ENCODE peak calls at places on chromosomes 1 and 21, in four cellular contexts. One of them, this sample, is unnamed.

GRCh38 chr1:30682396-30683275 is 40.7 kb downstream of the MATN1 start:
- DNase-seq in HEK293T: no peak
- DNase-seq in K562: no peak
- DNase-seq in HepG2: no peak
- DNase-seq in this sample: no peak

GRCh38 chr1:84379128-84379527 is 19.2 kb upstream of the DNASE2B start:
- DNase-seq in HEK293T: no peak
- DNase-seq in K562: no peak
- DNase-seq in HepG2: no peak
- DNase-seq in this sample: no peak

GRCh38 chr21:37914211-37914900 is 1.9 kb downstream of the KCNJ6 start:
- DNase-seq in HEK293T: peak; percentile 47
- DNase-seq in K562: peak; percentile 64
- DNase-seq in HepG2: no peak
- DNase-seq in this sample: peak; percentile 86

GRCh38 chr1:19165501-19165900 is 44.6 kb downstream of the UBR4 start:
- DNase-seq in HEK293T: no peak
- DNase-seq in K562: no peak
- DNase-seq in HepG2: no peak
- DNase-seq in this sample: no peak

GRCh38 chr1:981955-982558 is at the start of gene PERM1:
- DNase-seq in HEK293T: no peak
- DNase-seq in K562: no peak
- DNase-seq in HepG2: no peak
- DNase-seq in this sample: peak; percentile 18

GRCh38 chr1:228646717-228647522 is 88.4 kb upstream of the RHOU start:
- DNase-seq in HEK293T: peak; percentile 30
- DNase-seq in K562: no peak
- DNase-seq in HepG2: peak; percentile 48
- DNase-seq in this sample: peak; percentile 27

GRCh38 chr1:98099501-98099900 is 178.7 kb upstream of the DPYD start:
- DNase-seq in HEK293T: no peak
- DNase-seq in K562: no peak
- DNase-seq in HepG2: no peak
- DNase-seq in this sample: no peak

GRCh38 chr1:54318415-54318814 is 87.8 kb downstream of the SSBP3 start:
- DNase-seq in HEK293T: no peak
- DNase-seq in K562: no peak
- DNase-seq in HepG2: no peak
- DNase-seq in this sample: no peak

GRCh38 chr1:7912145-7912544 is 28.5 kb downstream of the TNFRSF9 start:
- DNase-seq in HEK293T: no peak
- DNase-seq in K562: no peak
- DNase-seq in HepG2: no peak
- DNase-seq in this sample: no peak

GRCh38 chr1:210900079-210900478 is 233.9 kb downstream of the KCNH1 start:
- DNase-seq in HEK293T: no peak
- DNase-seq in K562: no peak
- DNase-seq in HepG2: no peak
- DNase-seq in this sample: no peak

GRCh38 chr21:35084869-35085268 is 35.8 kb upstream of the RUNX1 start:
- DNase-seq in HEK293T: no peak
- DNase-seq in K562: no peak
- DNase-seq in HepG2: no peak
- DNase-seq in this sample: no peak

GRCh38 chr1:28803662-28804061 is 8.3 kb upstream of the OPRD1 start:
- DNase-seq in HEK293T: no peak
- DNase-seq in K562: no peak
- DNase-seq in HepG2: no peak
- DNase-seq in this sample: no peak

GRCh38 chr1:156806512-156807440 is 9.9 kb downstream of the SH2D2A start:
- DNase-seq in HEK293T: no peak
- DNase-seq in K562: no peak
- DNase-seq in HepG2: no peak
- DNase-seq in this sample: no peak

GRCh38 chr1:228802386-228803221 is 67.3 kb downstream of the RHOU start:
- DNase-seq in HEK293T: no peak
- DNase-seq in K562: no peak
- DNase-seq in HepG2: no peak
- DNase-seq in this sample: no peak

GRCh38 chr1:204494281-204495077 is at the start of gene PIK3C2B:
- DNase-seq in HEK293T: peak; percentile 92
- DNase-seq in K562: peak; percentile 92
- DNase-seq in HepG2: peak; percentile 71
- DNase-seq in this sample: peak; percentile 86

GRCh38 chr1:224493269-224493668 is 58.7 kb upstream of the WDR26 start:
- DNase-seq in HEK293T: no peak
- DNase-seq in K562: no peak
- DNase-seq in HepG2: no peak
- DNase-seq in this sample: no peak

GRCh38 chr1:29783501-29784275 is 547.4 kb downstream of the PTPRU start:
- DNase-seq in HEK293T: peak; percentile 3
- DNase-seq in K562: no peak
- DNase-seq in HepG2: no peak
- DNase-seq in this sample: no peak

GRCh38 chr1:228332797-228333738 is 73.6 kb downstream of the TRIM11 start:
- DNase-seq in HEK293T: no peak
- DNase-seq in K562: no peak
- DNase-seq in HepG2: no peak
- DNase-seq in this sample: no peak

GRCh38 chr1:6111571-6111970 is 65.9 kb downstream of the KCNAB2 start:
- DNase-seq in HEK293T: no peak
- DNase-seq in K562: no peak
- DNase-seq in HepG2: no peak
- DNase-seq in this sample: peak; percentile 7

GRCh38 chr1:67367370-67368345 is 60.0 kb downstream of the IL12RB2 start:
- DNase-seq in HEK293T: peak; percentile 72
- DNase-seq in K562: peak; percentile 42
- DNase-seq in HepG2: peak; percentile 69
- DNase-seq in this sample: no peak

GRCh38 chr1:88610687-88611086 is 73.4 kb upstream of the PKN2 start:
- DNase-seq in HEK293T: no peak
- DNase-seq in K562: no peak
- DNase-seq in HepG2: no peak
- DNase-seq in this sample: no peak

GRCh38 chr1:23524716-23525401 is 6.2 kb downstream of the E2F2 start:
- DNase-seq in HEK293T: no peak
- DNase-seq in K562: no peak
- DNase-seq in HepG2: no peak
- DNase-seq in this sample: no peak

GRCh38 chr1:113947388-113948107 is 18.4 kb downstream of the HIPK1 start:
- DNase-seq in HEK293T: no peak
- DNase-seq in K562: no peak
- DNase-seq in HepG2: no peak
- DNase-seq in this sample: no peak

GRCh38 chr1:234604726-234605492 is 5.1 kb downstream of the IRF2BP2 start:
- DNase-seq in HEK293T: no peak
- DNase-seq in K562: peak; percentile 55
- DNase-seq in HepG2: no peak
- DNase-seq in this sample: no peak

GRCh38 chr1:107941123-107941522 is 23.9 kb downstream of the VAV3 start:
- DNase-seq in HEK293T: no peak
- DNase-seq in K562: no peak
- DNase-seq in HepG2: no peak
- DNase-seq in this sample: no peak

DNA sequence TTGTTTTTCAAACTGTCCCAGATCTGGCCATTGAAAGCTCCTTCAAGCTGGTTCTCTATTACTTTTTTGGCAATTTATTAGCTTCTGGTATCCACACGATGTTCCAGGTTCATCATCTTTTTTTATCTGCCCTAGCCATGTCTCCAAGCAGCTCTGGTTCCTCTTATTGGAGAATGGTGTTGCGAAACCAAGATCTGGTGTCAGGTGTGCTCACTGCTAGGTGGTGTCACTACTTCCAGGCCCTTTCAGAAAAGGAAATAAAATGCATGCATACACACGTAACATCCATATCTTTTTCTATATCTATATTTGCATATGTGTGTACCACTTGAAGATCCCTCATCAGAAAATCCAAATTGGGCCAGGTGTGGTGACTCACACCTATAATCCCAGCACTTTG is 53.3 kb downstream of the GATAD2B start:
- DNase-seq in HEK293T: no peak
- DNase-seq in K562: no peak
- DNase-seq in HepG2: no peak
- DNase-seq in this sample: no peak
- TF ChIP-seq SP1 in HEK293T: no peak
- TF ChIP-seq SP1 in K562: no peak
- TF ChIP-seq SP1 in HepG2: no peak
- TF ChIP-seq SP1 in this sample: no peak

GRCh38 chr1:27057801-27058647 is 45.4 kb upstream of the TENT5B start:
- DNase-seq in HEK293T: no peak
- DNase-seq in K562: no peak
- DNase-seq in HepG2: no peak
- DNase-seq in this sample: peak; percentile 68

GRCh38 chr1:27054381-27054780 is 41.7 kb upstream of the TENT5B start:
- DNase-seq in HEK293T: no peak
- DNase-seq in K562: no peak
- DNase-seq in HepG2: no peak
- DNase-seq in this sample: no peak

GRCh38 chr1:27057389-27057788 is 44.7 kb upstream of the TENT5B start:
- DNase-seq in HEK293T: no peak
- DNase-seq in K562: no peak
- DNase-seq in HepG2: no peak
- DNase-seq in this sample: peak; percentile 35

GRCh38 chr1:27060879-27061278 is 48.2 kb upstream of the TENT5B start:
- DNase-seq in HEK293T: no peak
- DNase-seq in K562: no peak
- DNase-seq in HepG2: no peak
- DNase-seq in this sample: no peak

DNA sequence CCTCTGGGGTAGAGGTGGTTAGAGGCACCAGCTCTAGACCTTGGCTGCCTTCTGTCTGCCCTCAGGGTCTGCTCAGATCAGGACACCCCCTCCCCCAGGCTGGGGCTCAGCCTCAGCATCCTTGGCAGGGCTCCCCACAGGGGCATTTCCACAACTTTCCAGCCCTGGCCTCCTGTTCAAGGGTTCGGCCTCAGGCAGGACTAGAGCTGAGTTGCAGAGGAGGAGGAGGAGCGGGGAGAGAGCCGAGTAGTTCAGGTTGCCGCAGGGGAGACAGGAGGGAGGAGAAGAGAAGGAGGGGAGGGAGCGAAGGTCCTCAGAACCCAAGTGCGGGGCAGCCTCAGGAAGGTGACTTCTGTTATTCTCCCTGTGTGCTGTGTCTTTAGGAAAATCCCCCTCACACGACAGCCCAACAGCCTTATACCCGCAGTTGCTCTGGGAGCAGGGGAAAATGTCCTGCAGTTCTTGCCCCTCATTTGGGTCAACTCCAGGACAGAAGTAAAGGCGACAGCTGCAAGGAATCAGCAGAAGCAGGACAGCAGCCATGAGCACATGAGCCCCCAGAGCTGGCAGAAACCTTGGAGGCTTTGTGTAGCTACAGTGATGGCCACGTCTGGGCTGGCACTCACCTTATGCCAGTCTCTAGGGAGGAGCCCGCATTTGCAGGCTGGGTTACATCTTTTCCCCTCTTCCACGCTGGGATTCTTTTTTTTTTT is 46.5 kb upstream of the TENT5B start:
- DNase-seq in HEK293T: no peak
- DNase-seq in K562: no peak
- DNase-seq in HepG2: no peak
- DNase-seq in this sample: peak; percentile 46
- TF ChIP-seq ELF4 in HEK293T: no peak
- TF ChIP-seq ELF4 in K562: no peak
- TF ChIP-seq ELF4 in HepG2: no peak
- TF ChIP-seq ELF4 in this sample: no peak

DNA sequence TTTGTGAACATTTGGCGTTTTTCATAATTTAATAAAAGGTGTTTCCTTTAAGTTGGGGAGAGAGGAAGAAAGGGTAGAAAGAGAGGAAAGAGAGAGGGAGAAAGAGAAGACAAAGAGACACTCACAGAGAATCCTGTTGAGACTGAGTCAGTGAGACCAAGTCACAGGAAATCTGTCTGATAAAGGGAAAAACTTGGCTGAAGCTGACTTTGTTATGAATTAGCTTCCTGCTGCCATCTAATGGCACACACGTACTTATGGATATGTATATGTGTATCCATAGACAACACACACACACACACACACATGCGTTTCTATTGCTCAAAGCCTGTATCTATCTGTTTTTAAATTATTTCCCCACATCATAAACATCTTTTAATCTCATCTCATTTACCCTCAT is 42.5 kb upstream of the DISC1 start:
- DNase-seq in HEK293T: peak; percentile 22
- DNase-seq in K562: peak; percentile 46
- DNase-seq in HepG2: peak; percentile 47
- DNase-seq in this sample: no peak
- TF ChIP-seq SP1 in HEK293T: no peak
- TF ChIP-seq SP1 in K562: no peak
- TF ChIP-seq SP1 in HepG2: no peak
- TF ChIP-seq SP1 in this sample: no peak

DNA sequence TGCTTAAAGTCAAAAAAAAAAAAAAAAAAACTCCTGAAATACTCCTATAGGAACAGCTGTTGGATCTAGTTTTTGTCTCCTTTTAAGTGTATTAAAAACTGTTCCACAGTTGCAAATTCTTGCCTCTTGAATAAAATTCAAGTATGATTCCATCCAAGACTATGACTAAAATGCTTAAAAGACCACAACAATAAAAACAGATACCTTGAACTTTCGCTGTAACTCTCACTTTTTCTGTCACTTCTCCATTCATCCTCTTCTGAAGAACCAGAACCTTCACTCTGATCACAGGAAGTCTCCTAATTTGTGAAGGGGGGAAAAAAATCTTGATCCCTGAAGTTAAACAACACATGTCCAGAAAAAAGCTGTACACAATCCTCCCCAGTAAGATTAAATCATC is 55.0 kb upstream of the PSMG1 start:
- DNase-seq in HEK293T: no peak
- DNase-seq in K562: no peak
- DNase-seq in HepG2: no peak
- DNase-seq in this sample: no peak
- TF ChIP-seq ELF4 in HEK293T: no peak
- TF ChIP-seq ELF4 in K562: no peak
- TF ChIP-seq ELF4 in HepG2: no peak
- TF ChIP-seq ELF4 in this sample: no peak

GRCh38 chr1:2314803-2315710 is 76.3 kb downstream of the MORN1 start:
- DNase-seq in HEK293T: peak; percentile 86
- DNase-seq in K562: peak; percentile 95
- DNase-seq in HepG2: peak; percentile 21
- DNase-seq in this sample: peak; percentile 68
- TF ChIP-seq SP1 in HEK293T: no peak
- TF ChIP-seq SP1 in K562: no peak
- TF ChIP-seq SP1 in HepG2: no peak
- TF ChIP-seq SP1 in this sample: no peak

GRCh38 chr1:115450641-115451040 is 112.6 kb upstream of the NGF start:
- DNase-seq in HEK293T: no peak
- DNase-seq in K562: no peak
- DNase-seq in HepG2: no peak
- DNase-seq in this sample: no peak
- TF ChIP-seq ELF4 in HEK293T: no peak
- TF ChIP-seq ELF4 in K562: no peak
- TF ChIP-seq ELF4 in HepG2: no peak
- TF ChIP-seq ELF4 in this sample: no peak